ENCODE peak calls at places on chromosomes 13 and 19, in four cellular contexts. T is substantia nigra; D is CD8-positive, alpha-beta memory T cell; U is PC-9. I is an unnamed sample.

GRCh38 chr13:108734676-108735075 is 105.3 kb downstream of the MYO16 start:
- DNase-seq in T (no peak), D (no peak), U (no peak), I (no peak)

GRCh38 chr19:7505682-7506384 is 10.1 kb upstream of the ZNF358 start:
- DNase-seq in T (no peak), D (no peak), U (no peak), I (no peak)

GRCh38 chr13:66195238-66195637 is 1034.9 kb downstream of the PCDH9 start:
- DNase-seq in T (no peak), D (no peak), U (no peak), I (no peak)

GRCh38 chr19:47445937-47446402 is 25.7 kb downstream of the SLC8A2 start:
- DNase-seq in T (peak), D (peak), U (no peak), I (no peak)

GRCh38 chr19:43572172-43572588 is 3.1 kb downstream of the XRCC1 start:
- DNase-seq in T (no peak), D (no peak), U (no peak), I (no peak)

GRCh38 chr19:29118384-29118783 is 94.6 kb downstream of the UQCRFS1 start:
- DNase-seq in T (no peak), D (no peak), U (no peak), I (no peak)

GRCh38 chr19:45075215-45076028 is 856 bp downstream of the ZNF296 start:
- DNase-seq in T (peak), D (peak), U (peak), I (no peak)

GRCh38 chr13:79541426-79542049 is 60.6 kb downstream of the NDFIP2 start:
- DNase-seq in T (no peak), D (no peak), U (peak), I (no peak)

GRCh38 chr19:10961073-10961762 is 388 bp downstream of the SMARCA4 start:
- DNase-seq in T (no peak), D (no peak), U (no peak), I (no peak)

GRCh38 chr13:83377486-83377885 is 504.8 kb downstream of the SLITRK1 start:
- DNase-seq in T (no peak), D (no peak), U (no peak), I (no peak)

GRCh38 chr19:1453525-1454371 is 3.8 kb downstream of the APC2 start:
- DNase-seq in T (peak), D (no peak), U (no peak), I (no peak)

GRCh38 chr13:100673831-100674362 is 698 bp downstream of the TMTC4 start:
- DNase-seq in T (peak), D (peak), U (peak), I (peak)

GRCh38 chr13:113938246-113938645 is 35.6 kb downstream of the C13orf46 start:
- DNase-seq in T (no peak), D (no peak), U (no peak), I (no peak)

GRCh38 chr13:61664821-61665705 is 249.4 kb upstream of the PCDH20 start:
- DNase-seq in T (no peak), D (no peak), U (peak), I (peak)

GRCh38 chr13:90427322-90428272 is 919.9 kb upstream of the MIR17HG start:
- DNase-seq in T (no peak), D (no peak), U (no peak), I (no peak)

GRCh38 chr13:65892859-65893258 is 1337.3 kb downstream of the PCDH9 start:
- DNase-seq in T (no peak), D (no peak), U (no peak), I (no peak)

GRCh38 chr19:29860492-29860891 is 48.7 kb downstream of the CCNE1 start:
- DNase-seq in T (no peak), D (no peak), U (peak), I (no peak)

GRCh38 chr13:54945978-54946377 is 1917.4 kb downstream of the OLFM4 start:
- DNase-seq in T (no peak), D (no peak), U (no peak), I (no peak)

GRCh38 chr13:75749407-75749806 is 113.3 kb downstream of the LMO7 start:
- DNase-seq in T (no peak), D (no peak), U (no peak), I (no peak)

GRCh38 chr13:84296386-84296785 is 414.1 kb upstream of the SLITRK1 start:
- DNase-seq in T (no peak), D (no peak), U (no peak), I (no peak)

GRCh38 chr13:46962286-46962941 is 65.6 kb upstream of the HTR2A start:
- DNase-seq in T (no peak), D (no peak), U (no peak), I (no peak)

GRCh38 chr13:49679244-49679643 is 12.0 kb downstream of the EBPL start:
- DNase-seq in T (no peak), D (no peak), U (no peak), I (no peak)

GRCh38 chr13:38900188-38900587 is 90.4 kb downstream of the STOML3 start:
- DNase-seq in T (no peak), D (no peak), U (no peak), I (no peak)

GRCh38 chr19:31261651-31262331 is 87.4 kb downstream of the TSHZ3 start:
- DNase-seq in T (no peak), D (no peak), U (no peak), I (no peak)

GRCh38 chr19:6056282-6056741 is 54.0 kb downstream of the RFX2 start:
- DNase-seq in T (no peak), D (no peak), U (no peak), I (no peak)

GRCh38 chr13:25042141-25042540 is 53.8 kb upstream of the PABPC3 start:
- DNase-seq in T (no peak), D (no peak), U (no peak), I (no peak)

GRCh38 chr13:110636701-110637201 is 21.4 kb downstream of the NAXD start:
- DNase-seq in T (no peak), D (no peak), U (no peak), I (no peak)

GRCh38 chr13:37646531-37646930 is 48.0 kb upstream of the POSTN start:
- DNase-seq in T (no peak), D (no peak), U (no peak), I (no peak)

GRCh38 chr19:38213911-38214625 is 10.0 kb downstream of the DPF1 start:
- DNase-seq in T (peak), D (peak), U (peak), I (no peak)

GRCh38 chr19:8635422-8635821 is 5.0 kb downstream of the NFILZ start:
- DNase-seq in T (no peak), D (no peak), U (peak), I (no peak)

GRCh38 chr19:12984683-12985048 is 10.6 kb upstream of the NFIX start:
- DNase-seq in T (peak), D (no peak), U (no peak), I (no peak)

GRCh38 chr19:29843180-29844051 is 31.6 kb downstream of the CCNE1 start:
- DNase-seq in T (peak), D (peak), U (no peak), I (no peak)

GRCh38 chr19:45211751-45212381 is 33.3 kb downstream of the BLOC1S3 start:
- DNase-seq in T (no peak), D (no peak), U (no peak), I (no peak)

GRCh38 chr19:47032171-47032811 is 12.7 kb downstream of the NPAS1 start:
- DNase-seq in T (no peak), D (peak), U (peak), I (no peak)

GRCh38 chr19:58551123-58551497 is 3.8 kb downstream of the CHMP2A start:
- DNase-seq in T (no peak), D (no peak), U (no peak), I (no peak)

GRCh38 chr19:58551577-58552471 is 3.1 kb downstream of the CHMP2A start:
- DNase-seq in T (no peak), D (no peak), U (no peak), I (no peak)

GRCh38 chr19:58548859-58549663 is 5.2 kb downstream of the TRIM28 start:
- DNase-seq in T (no peak), D (no peak), U (no peak), I (no peak)

GRCh38 chr19:58549664-58550361 is 5.1 kb downstream of the CHMP2A start:
- DNase-seq in T (no peak), D (no peak), U (no peak), I (no peak)

DNA sequence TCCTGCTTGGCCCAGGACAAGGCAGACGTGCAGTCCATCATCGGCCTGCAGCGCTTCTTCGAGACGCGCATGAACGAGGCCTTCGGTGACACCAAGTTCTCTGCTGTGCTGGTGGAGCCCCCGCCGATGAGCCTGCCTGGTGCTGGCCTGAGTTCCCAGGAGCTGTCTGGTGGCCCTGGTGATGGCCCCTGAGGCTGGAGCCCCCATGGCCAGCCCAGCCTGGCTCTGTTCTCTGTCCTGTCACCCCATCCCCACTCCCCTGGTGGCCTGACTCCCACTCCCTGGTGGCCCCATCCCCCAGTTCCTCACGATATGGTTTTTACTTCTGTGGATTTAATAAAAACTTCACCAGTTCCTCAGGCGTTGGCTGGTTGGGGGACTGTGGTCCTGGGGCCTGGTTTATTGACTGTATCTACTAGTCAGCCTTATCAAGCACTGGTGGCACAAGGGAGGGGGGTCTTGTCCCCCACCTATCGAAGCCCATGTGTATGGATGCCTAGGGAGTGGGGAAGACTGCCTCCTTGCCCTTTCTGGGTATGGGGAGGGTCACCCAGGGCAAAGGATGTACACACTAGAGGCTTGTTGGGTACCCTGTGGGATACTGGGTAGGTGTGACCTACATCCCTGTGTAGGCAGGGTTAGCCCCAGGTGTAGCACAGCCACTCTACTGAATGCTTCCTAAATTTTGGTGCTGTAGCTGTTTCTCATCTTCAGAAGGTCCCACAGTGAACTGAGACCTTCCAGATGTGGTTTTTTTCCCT is 4.4 kb downstream of the CHMP2A start:
- DNase-seq in T (no peak), D (no peak), U (no peak), I (no peak)
- H3K27ac ChIP-seq in T (no peak), D (no peak), U (no peak), I (no peak)

GRCh38 chr13:87972568-87972967 is 301.4 kb downstream of the SLITRK5 start:
- DNase-seq in T (no peak), D (no peak), U (no peak), I (no peak)

DNA sequence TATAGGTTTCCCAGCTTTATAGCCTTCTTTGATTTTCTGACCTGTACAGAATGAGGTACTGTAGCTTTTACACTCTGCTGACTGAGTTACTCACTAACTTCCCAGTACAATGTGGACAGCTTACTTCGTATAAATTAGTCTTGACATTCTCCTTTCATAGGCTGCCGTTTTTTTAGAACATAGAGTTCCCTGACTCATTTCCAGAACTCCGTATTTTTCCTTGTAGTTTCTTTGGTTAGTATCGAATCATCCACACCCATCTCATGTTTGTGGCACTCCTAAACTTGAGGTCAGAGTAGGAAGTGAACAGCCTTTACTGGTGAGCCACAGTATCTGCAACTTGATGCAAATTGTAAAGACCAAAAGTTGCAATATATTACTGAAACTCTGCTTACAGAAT is 303.9 kb downstream of the SLITRK5 start:
- DNase-seq in T (no peak), D (no peak), U (no peak), I (no peak)
- H3K27ac ChIP-seq in T (no peak), D (no peak), U (no peak), I (peak)

GRCh38 chr13:33202644-33203169 is 82.8 kb downstream of the STARD13 start:
- DNase-seq in T (no peak), D (no peak), U (no peak), I (no peak)

GRCh38 chr13:33206425-33206824 is 79.1 kb downstream of the STARD13 start:
- DNase-seq in T (no peak), D (no peak), U (no peak), I (no peak)

GRCh38 chr13:33205804-33206221 is 79.7 kb downstream of the STARD13 start:
- DNase-seq in T (no peak), D (no peak), U (no peak), I (no peak)

GRCh38 chr13:33205224-33205623 is 80.3 kb downstream of the STARD13 start:
- DNase-seq in T (no peak), D (no peak), U (no peak), I (no peak)

GRCh38 chr13:33204130-33204927 is 81.2 kb downstream of the STARD13 start:
- DNase-seq in T (no peak), D (no peak), U (no peak), I (no peak)
- H3K27ac ChIP-seq in T (no peak), D (no peak), U (no peak), I (no peak)

GRCh38 chr19:16631465-16631864 is 3.5 kb upstream of the MED26 start:
- DNase-seq in T (no peak), D (no peak), U (no peak), I (no peak)
- H3K27ac ChIP-seq in T (no peak), D (no peak), U (no peak), I (no peak)

DNA sequence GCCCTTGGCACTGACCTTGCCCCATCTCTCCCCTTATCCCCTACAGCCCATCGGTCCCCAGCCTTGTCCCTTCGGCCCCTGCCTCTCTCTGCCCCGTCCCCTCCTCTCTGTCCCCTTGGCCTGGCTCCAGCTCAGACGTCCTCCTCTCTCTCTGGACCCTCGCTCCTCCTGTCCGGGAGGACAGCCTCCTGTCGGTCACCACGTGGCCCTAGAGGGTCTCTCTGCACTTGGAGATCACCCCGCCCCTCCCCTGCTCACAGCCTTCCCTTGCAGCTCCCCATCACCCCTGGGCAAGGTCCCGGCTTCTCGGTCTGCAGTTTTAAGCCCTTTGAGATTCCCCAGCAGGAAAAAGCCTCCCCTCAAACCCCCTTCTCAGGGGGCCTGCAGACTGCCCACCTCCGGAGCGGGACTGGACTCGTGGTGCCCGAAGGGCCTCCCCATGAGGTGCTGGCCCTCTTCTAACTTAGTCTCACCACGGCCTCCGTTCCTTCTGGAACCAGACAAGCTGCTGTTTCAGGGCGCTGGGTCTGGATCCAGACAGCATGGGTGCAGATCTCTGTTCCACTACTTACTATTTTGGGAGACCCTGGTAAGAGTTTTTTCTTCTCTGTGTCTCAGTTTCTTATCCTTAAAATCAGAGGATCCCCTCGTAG is 3.3 kb upstream of the KLK15 start:
- DNase-seq in T (no peak), D (no peak), U (no peak), I (no peak)
- H3K27ac ChIP-seq in T (no peak), D (no peak), U (no peak), I (no peak)

GRCh38 chr13:73189365-73189764 is 130.6 kb downstream of the KLF5 start:
- DNase-seq in T (no peak), D (no peak), U (peak), I (peak)

GRCh38 chr13:73189766-73190165 is 131.0 kb downstream of the KLF5 start:
- DNase-seq in T (no peak), D (no peak), U (no peak), I (no peak)

GRCh38 chr13:73193541-73193940 is 134.7 kb downstream of the KLF5 start:
- DNase-seq in T (no peak), D (no peak), U (no peak), I (no peak)

GRCh38 chr13:73187106-73187505 is 128.3 kb downstream of the KLF5 start:
- DNase-seq in T (no peak), D (no peak), U (no peak), I (no peak)

DNA sequence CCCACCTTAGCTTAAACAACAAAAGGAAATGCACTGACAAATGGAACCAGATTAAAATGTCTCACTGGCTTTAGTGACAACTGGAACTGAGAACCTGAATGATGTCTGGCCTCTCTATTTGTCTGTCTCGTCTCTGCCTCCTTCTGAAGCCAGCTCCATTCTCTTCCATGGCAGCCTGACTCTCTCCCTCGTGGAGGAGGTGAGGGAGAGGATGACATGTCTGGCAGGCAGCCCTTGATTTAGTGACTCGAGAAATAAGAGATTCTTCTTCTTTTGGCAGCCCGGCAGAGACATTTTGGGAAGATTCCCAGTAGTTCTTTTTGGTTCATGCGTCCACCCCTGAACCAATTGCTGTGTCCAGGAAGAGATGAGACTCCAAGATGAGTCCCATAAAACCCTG is 131.7 kb downstream of the KLF5 start:
- DNase-seq in T (no peak), D (no peak), U (no peak), I (no peak)
- H3K27ac ChIP-seq in T (no peak), D (no peak), U (no peak), I (no peak)

GRCh38 chr19:34481861-34482379 is 362 bp downstream of the WTIP start:
- DNase-seq in T (no peak), D (no peak), U (no peak), I (no peak)
- H3K27ac ChIP-seq in T (no peak), D (no peak), U (no peak), I (peak)

GRCh38 chr19:17136026-17136425 is 60.4 kb downstream of the MYO9B start:
- DNase-seq in T (no peak), D (no peak), U (no peak), I (no peak)
- H3K27ac ChIP-seq in T (peak), D (no peak), U (peak), I (peak)

I was measured in epithelial cell of prostate.